ENCODE peak calls at places on chromosomes 3 and 15, in ten cellular contexts. L is fibroblast of mammary gland, C is lower leg skin, H is coronary artery, G is cardiac muscle cell, A is heart right ventricle, Q is GM12865, V is fibroblast of pulmonary artery, X is PC-9, S is PC-3. O is an unnamed sample.
A peak's percentile ranks its signal among the peaks of the same experiment; 100 is the strongest.

GRCh38 chr15:76964157-76964556 is 30.8 kb upstream of the PSTPIP1 start:
- DNase-seq in X (no peak), C (no peak), S (no peak), H (no peak), G (no peak), L (no peak), A (no peak), V (peak; percentile 45), Q (no peak), O (peak; percentile 30)

GRCh38 chr3:117272876-117273523 is 563.4 kb downstream of the TUSC7 start:
- DNase-seq in L (no peak), A (no peak), V (no peak), X (no peak), H (no peak), Q (no peak), G (no peak), C (no peak), S (no peak), O (no peak)

GRCh38 chr3:29370451-29371420 is 89.9 kb downstream of the RBMS3 start:
- DNase-seq in A (no peak), L (no peak), X (no peak), C (no peak), V (no peak), S (no peak), Q (no peak), H (no peak), G (no peak), O (peak; percentile 52)

GRCh38 chr3:49671291-49672288 is 2.6 kb upstream of the APEH start:
- DNase-seq in X (peak; percentile 60), S (peak; percentile 87), Q (peak; percentile 83), G (peak; percentile 78), H (no peak), A (peak; percentile 53), C (peak; percentile 57), V (peak; percentile 72), L (peak; percentile 61), O (peak; percentile 81)

GRCh38 chr15:91472316-91472756 is 372.3 kb downstream of the SV2B start:
- DNase-seq in L (no peak), C (no peak), G (no peak), H (no peak), V (no peak), X (no peak), Q (no peak), S (no peak), A (no peak), O (no peak)

GRCh38 chr15:84979651-84980050 is 2.0 kb upstream of the PDE8A start:
- DNase-seq in V (no peak), A (no peak), G (peak; percentile 65), Q (no peak), C (no peak), L (no peak), X (no peak), S (no peak), H (no peak), O (no peak)

GRCh38 chr15:32861741-32862140 is 143.9 kb downstream of the GREM1 start:
- DNase-seq in H (no peak), A (no peak), L (peak; percentile 76), Q (peak; percentile 62), G (no peak), X (no peak), S (no peak), V (no peak), C (no peak), O (no peak)

GRCh38 chr15:51103330-51103729 is 8.6 kb upstream of the TNFAIP8L3 start:
- DNase-seq in G (no peak), A (no peak), S (no peak), Q (no peak), H (no peak), L (peak; percentile 97), V (peak; percentile 75), C (no peak), X (no peak), O (peak; percentile 33)

GRCh38 chr15:100939786-100940185 is 20.6 kb downstream of the LRRK1 start:
- DNase-seq in A (no peak), C (no peak), S (no peak), L (no peak), Q (no peak), X (no peak), V (no peak), H (no peak), G (no peak), O (no peak)

GRCh38 chr3:54358327-54358726 is 236.0 kb downstream of the CACNA2D3 start:
- DNase-seq in Q (no peak), S (no peak), V (peak; percentile 57), A (no peak), C (peak; percentile 50), G (no peak), H (no peak), L (peak; percentile 2), X (no peak), O (no peak)

GRCh38 chr15:33021806-33022389 is 172.6 kb downstream of the FMN1 start:
- DNase-seq in L (peak; percentile 78), V (peak; percentile 73), A (peak; percentile 35), G (peak; percentile 72), H (no peak), Q (peak; percentile 30), X (no peak), C (no peak), S (peak; percentile 85), O (peak; percentile 72)

GRCh38 chr15:89946681-89947313 is 34.0 kb upstream of the ARPIN start:
- DNase-seq in Q (no peak), X (no peak), A (no peak), V (no peak), L (no peak), S (peak; percentile 16), C (no peak), H (no peak), G (no peak), O (no peak)

GRCh38 chr3:156674911-156675743 is 737 bp downstream of the TIPARP start:
- DNase-seq in G (peak; percentile 56), Q (peak; percentile 70), H (peak; percentile 79), C (peak; percentile 57), L (peak; percentile 43), X (no peak), V (peak; percentile 66), A (peak; percentile 65), S (peak; percentile 34), O (peak; percentile 36)

GRCh38 chr3:114440700-114441099 is 146.9 kb downstream of the TIGIT start:
- DNase-seq in S (no peak), Q (no peak), G (no peak), H (no peak), A (no peak), C (no peak), L (no peak), X (no peak), V (no peak), O (no peak)

GRCh38 chr3:57675530-57675929 is 17.3 kb downstream of the DENND6A start:
- DNase-seq in L (no peak), S (no peak), X (no peak), G (no peak), H (no peak), C (no peak), A (no peak), V (no peak), Q (peak; percentile 29), O (no peak)

GRCh38 chr15:97963779-97964178 is 3.3 kb downstream of the ARRDC4 start:
- DNase-seq in A (no peak), X (no peak), S (no peak), V (no peak), L (no peak), G (no peak), Q (no peak), C (no peak), H (no peak), O (peak; percentile 52)

DNA sequence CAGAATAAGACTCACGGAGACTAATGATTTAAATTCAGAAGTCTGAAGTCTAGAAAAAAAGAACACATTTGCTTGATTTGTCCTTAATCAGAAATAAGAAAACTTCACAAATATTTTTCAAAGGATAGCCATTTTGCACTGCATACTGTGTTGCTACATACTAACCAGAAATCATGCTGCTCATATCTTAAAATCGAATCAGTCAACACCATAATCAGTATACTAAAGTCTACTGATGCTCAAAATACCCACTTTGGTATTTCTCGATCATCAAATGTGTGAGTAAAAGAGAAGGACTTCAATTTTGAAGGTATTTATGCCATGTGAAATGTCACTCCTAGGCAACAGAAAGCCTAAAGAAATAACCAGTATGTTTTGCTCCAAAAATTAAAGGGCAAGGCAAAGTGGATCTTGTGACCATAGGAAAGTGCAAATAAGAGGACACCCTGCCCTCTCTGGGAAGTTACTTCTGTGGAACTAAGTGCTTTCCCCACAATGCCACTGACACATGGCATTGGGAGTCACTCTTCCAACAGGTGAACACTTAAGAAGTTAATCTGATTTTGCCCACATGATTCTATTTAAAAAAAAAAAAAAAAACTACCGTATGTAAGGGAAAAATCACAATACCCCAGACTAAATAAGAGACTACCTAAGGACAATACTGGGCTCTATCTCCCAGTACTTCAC is 2.7 kb downstream of the LRIG1 start:
- DNase-seq in A (no peak), Q (no peak), X (no peak), S (no peak), V (no peak), L (no peak), H (no peak), G (no peak), C (no peak), O (no peak)
- H3K4me3 ChIP-seq in A (no peak overlapping the region), Q (no peak overlapping the region), X (no peak overlapping the region), S (no peak overlapping the region), V (no peak overlapping the region), L (no peak overlapping the region), H (peak overlapping the region; percentile 98), G (peak overlapping the region; percentile 87), C (no peak overlapping the region), O (no peak overlapping the region)

DNA sequence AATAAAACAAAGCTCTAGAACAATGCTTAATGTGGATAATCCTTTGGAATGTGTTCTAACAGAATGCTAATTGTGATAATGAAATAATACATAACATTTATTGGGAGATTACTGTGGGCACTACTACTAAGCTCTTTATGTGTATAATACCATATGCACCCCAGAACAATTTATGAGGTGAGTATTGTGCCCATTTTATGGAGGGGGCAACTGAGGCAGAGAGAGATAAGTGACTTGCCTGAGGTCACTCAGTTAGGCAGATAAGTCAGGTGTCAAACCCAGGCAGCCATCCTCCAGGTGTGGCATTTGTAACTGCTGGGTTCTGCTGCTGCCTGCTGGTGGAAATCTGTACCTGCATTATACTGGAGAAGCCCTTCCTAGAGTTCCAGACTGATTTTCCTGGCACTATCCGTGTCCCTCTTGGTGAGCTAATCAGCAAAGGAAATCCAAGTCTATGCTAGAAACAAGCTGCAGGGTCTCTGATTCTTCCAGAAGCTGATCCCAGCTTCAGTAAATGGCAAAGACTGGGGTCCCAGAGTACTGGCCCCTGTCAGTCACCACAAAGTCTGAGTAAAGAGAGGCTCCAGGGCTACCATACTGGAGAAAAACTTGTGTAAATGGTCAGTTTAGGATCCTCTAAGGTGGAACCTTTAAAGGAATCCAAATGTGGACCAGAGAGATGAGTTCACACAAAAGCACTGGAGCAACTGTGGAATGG is 22.6 kb upstream of the RBP1 start:
- DNase-seq in L (peak; percentile 29), H (no peak), X (peak; percentile 55), G (peak; percentile 50), C (no peak), S (peak; percentile 56), Q (peak; percentile 51), V (peak; percentile 52), A (no peak), O (peak; percentile 74)
- TF ChIP-seq CTCF in L (peak; percentile 72), H (peak; percentile 45), X (peak; percentile 83), G (peak; percentile 88), C (no peak), S (peak; percentile 76), Q (peak; percentile 67), V (peak; percentile 87), A (peak; percentile 54), O (peak; percentile 84)

GRCh38 chr15:74955796-74956647 is 550 bp downstream of the RPP25 start:
- DNase-seq in L (peak; percentile 64), V (peak; percentile 82), X (peak; percentile 61), A (peak; percentile 65), S (no peak), G (peak; percentile 77), C (peak; percentile 78), Q (peak; percentile 86), H (peak; percentile 81), O (peak; percentile 71)
- H3K4me3 ChIP-seq in L (peak overlapping the region; percentile 43), V (peak overlapping the region; percentile 89), X (peak overlapping the region; percentile 92), A (peak overlapping the region; percentile 53), S (peak overlapping the region; percentile 78), G (peak overlapping the region; percentile 41), C (peak overlapping the region; percentile 38), Q (peak overlapping the region; percentile 63), H (peak overlapping the region; percentile 72), O (peak overlapping the region; percentile 51)

GRCh38 chr3:4978259-4978965 is 825 bp upstream of the BHLHE40 start:
- DNase-seq in V (peak; percentile 99), H (peak; percentile 99), S (peak; percentile 98), X (peak; percentile 85), G (peak; percentile 95), A (peak; percentile 99), C (peak; percentile 96), L (peak; percentile 98), Q (peak; percentile 95), O (peak; percentile 100)
- TF ChIP-seq CTCF in V (no peak), H (no peak), S (no peak), X (no peak), G (no peak), A (no peak), C (no peak), L (no peak), Q (no peak), O (no peak)

O was measured in epithelial cell of esophagus.